ENCODE peak calls at places on chromosomes 6 and 20, in four cellular contexts. One of them, this sample, is unnamed.

GRCh38 chr20:20741067-20742045 is 28.9 kb upstream of the RALGAPA2 start:
- DNase-seq in heart left ventricle: no peak
- DNase-seq in esophagus squamous epithelium: no peak
- DNase-seq in colonic mucosa: no peak
- DNase-seq in this sample: no peak

GRCh38 chr20:34065260-34065659 is 46.8 kb downstream of the EIF2S2 start:
- DNase-seq in colonic mucosa: no peak
- DNase-seq in heart left ventricle: no peak
- DNase-seq in esophagus squamous epithelium: no peak
- DNase-seq in this sample: peak

GRCh38 chr6:35687658-35688604 is 784 bp downstream of the FKBP5 start:
- DNase-seq in colonic mucosa: peak
- DNase-seq in esophagus squamous epithelium: no peak
- DNase-seq in heart left ventricle: peak
- DNase-seq in this sample: peak

GRCh38 chr20:60271597-60271996 is 313.4 kb downstream of the CDH26 start:
- DNase-seq in colonic mucosa: no peak
- DNase-seq in esophagus squamous epithelium: no peak
- DNase-seq in heart left ventricle: no peak
- DNase-seq in this sample: no peak

GRCh38 chr20:9139106-9139808 is 70.4 kb downstream of the PLCB4 start:
- DNase-seq in esophagus squamous epithelium: no peak
- DNase-seq in heart left ventricle: no peak
- DNase-seq in colonic mucosa: no peak
- DNase-seq in this sample: no peak

GRCh38 chr6:163085861-163086562 is 328.5 kb upstream of the QKI start:
- DNase-seq in colonic mucosa: no peak
- DNase-seq in esophagus squamous epithelium: no peak
- DNase-seq in heart left ventricle: no peak
- DNase-seq in this sample: no peak

GRCh38 chr20:57400821-57401564 is 9.8 kb downstream of the RBM38 start:
- DNase-seq in colonic mucosa: no peak
- DNase-seq in esophagus squamous epithelium: no peak
- DNase-seq in heart left ventricle: peak
- DNase-seq in this sample: no peak

GRCh38 chr6:40779399-40779798 is 192.2 kb upstream of the LRFN2 start:
- DNase-seq in heart left ventricle: no peak
- DNase-seq in esophagus squamous epithelium: no peak
- DNase-seq in colonic mucosa: no peak
- DNase-seq in this sample: peak

GRCh38 chr6:81754906-81755305 is 2.4 kb upstream of the TENT5A start:
- DNase-seq in esophagus squamous epithelium: no peak
- DNase-seq in heart left ventricle: no peak
- DNase-seq in colonic mucosa: no peak
- DNase-seq in this sample: no peak

GRCh38 chr6:44627091-44627878 is 239.8 kb downstream of the CDC5L start:
- DNase-seq in esophagus squamous epithelium: no peak
- DNase-seq in colonic mucosa: peak
- DNase-seq in heart left ventricle: peak
- DNase-seq in this sample: no peak

GRCh38 chr6:77025824-77026223 is 437.5 kb downstream of the HTR1B start:
- DNase-seq in esophagus squamous epithelium: no peak
- DNase-seq in heart left ventricle: no peak
- DNase-seq in colonic mucosa: no peak
- DNase-seq in this sample: no peak

GRCh38 chr6:34468378-34468892 is 2.6 kb downstream of the PACSIN1 start:
- DNase-seq in heart left ventricle: no peak
- DNase-seq in esophagus squamous epithelium: no peak
- DNase-seq in colonic mucosa: no peak
- DNase-seq in this sample: no peak

GRCh38 chr6:73854998-73855718 is 159.2 kb downstream of the CD109 start:
- DNase-seq in esophagus squamous epithelium: no peak
- DNase-seq in heart left ventricle: no peak
- DNase-seq in colonic mucosa: peak
- DNase-seq in this sample: peak

GRCh38 chr6:120378582-120379220 is 955.6 kb downstream of the TBC1D32 start:
- DNase-seq in esophagus squamous epithelium: no peak
- DNase-seq in colonic mucosa: no peak
- DNase-seq in heart left ventricle: no peak
- DNase-seq in this sample: peak

GRCh38 chr6:169451065-169451840 is 197.6 kb upstream of the THBS2 start:
- DNase-seq in colonic mucosa: no peak
- DNase-seq in heart left ventricle: no peak
- DNase-seq in esophagus squamous epithelium: no peak
- DNase-seq in this sample: peak

GRCh38 chr6:14743465-14744211 is 502.2 kb upstream of the JARID2 start:
- DNase-seq in esophagus squamous epithelium: no peak
- DNase-seq in colonic mucosa: no peak
- DNase-seq in heart left ventricle: peak
- DNase-seq in this sample: peak

GRCh38 chr20:46221271-46221670 is 87.0 kb downstream of the CDH22 start:
- DNase-seq in esophagus squamous epithelium: no peak
- DNase-seq in colonic mucosa: no peak
- DNase-seq in heart left ventricle: no peak
- DNase-seq in this sample: no peak

GRCh38 chr6:136783021-136783420 is 9.3 kb downstream of the MAP3K5 start:
- DNase-seq in esophagus squamous epithelium: no peak
- DNase-seq in colonic mucosa: no peak
- DNase-seq in heart left ventricle: no peak
- DNase-seq in this sample: no peak

GRCh38 chr6:150006961-150007464 is 18.3 kb downstream of the RAET1L start:
- DNase-seq in heart left ventricle: no peak
- DNase-seq in esophagus squamous epithelium: no peak
- DNase-seq in colonic mucosa: no peak
- DNase-seq in this sample: peak

DNA sequence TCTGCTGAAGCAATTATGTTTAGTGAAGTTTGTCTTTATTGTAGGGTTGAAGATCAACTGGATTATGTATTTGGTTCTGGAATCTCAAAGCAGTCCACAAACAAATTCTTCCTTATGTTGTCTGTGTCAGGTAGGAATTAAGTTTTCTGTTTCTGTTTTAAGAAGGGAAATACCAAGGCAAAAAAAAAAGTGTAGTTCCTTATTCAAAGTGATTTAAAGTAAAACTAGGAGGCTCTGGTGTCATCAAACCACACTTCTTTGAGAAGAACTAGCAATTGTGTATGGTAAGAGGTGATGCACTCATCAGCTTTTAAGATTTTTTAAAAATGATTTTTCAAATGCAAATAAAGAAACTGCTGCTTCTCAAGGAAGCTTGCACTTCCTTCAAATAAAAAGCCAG is 1.9 kb downstream of the FAM135A start:
- DNase-seq in esophagus squamous epithelium: no peak
- DNase-seq in heart left ventricle: no peak
- DNase-seq in colonic mucosa: no peak
- DNase-seq in this sample: no peak
- H3K4me3 ChIP-seq in esophagus squamous epithelium: peak
- H3K4me3 ChIP-seq in heart left ventricle: peak
- H3K4me3 ChIP-seq in colonic mucosa: peak
- H3K4me3 ChIP-seq in this sample: no peak

GRCh38 chr20:728022-728944 is 40.0 kb downstream of the SLC52A3 start:
- DNase-seq in esophagus squamous epithelium: no peak
- DNase-seq in heart left ventricle: peak
- DNase-seq in colonic mucosa: peak
- DNase-seq in this sample: peak

GRCh38 chr20:733806-734205 is 34.5 kb downstream of the SLC52A3 start:
- DNase-seq in heart left ventricle: no peak
- DNase-seq in esophagus squamous epithelium: no peak
- DNase-seq in colonic mucosa: no peak
- DNase-seq in this sample: no peak

GRCh38 chr20:730005-730404 is 38.3 kb downstream of the SLC52A3 start:
- DNase-seq in esophagus squamous epithelium: no peak
- DNase-seq in heart left ventricle: no peak
- DNase-seq in colonic mucosa: no peak
- DNase-seq in this sample: no peak

GRCh38 chr20:732727-733126 is 35.6 kb downstream of the SLC52A3 start:
- DNase-seq in esophagus squamous epithelium: no peak
- DNase-seq in heart left ventricle: no peak
- DNase-seq in colonic mucosa: no peak
- DNase-seq in this sample: no peak

DNA sequence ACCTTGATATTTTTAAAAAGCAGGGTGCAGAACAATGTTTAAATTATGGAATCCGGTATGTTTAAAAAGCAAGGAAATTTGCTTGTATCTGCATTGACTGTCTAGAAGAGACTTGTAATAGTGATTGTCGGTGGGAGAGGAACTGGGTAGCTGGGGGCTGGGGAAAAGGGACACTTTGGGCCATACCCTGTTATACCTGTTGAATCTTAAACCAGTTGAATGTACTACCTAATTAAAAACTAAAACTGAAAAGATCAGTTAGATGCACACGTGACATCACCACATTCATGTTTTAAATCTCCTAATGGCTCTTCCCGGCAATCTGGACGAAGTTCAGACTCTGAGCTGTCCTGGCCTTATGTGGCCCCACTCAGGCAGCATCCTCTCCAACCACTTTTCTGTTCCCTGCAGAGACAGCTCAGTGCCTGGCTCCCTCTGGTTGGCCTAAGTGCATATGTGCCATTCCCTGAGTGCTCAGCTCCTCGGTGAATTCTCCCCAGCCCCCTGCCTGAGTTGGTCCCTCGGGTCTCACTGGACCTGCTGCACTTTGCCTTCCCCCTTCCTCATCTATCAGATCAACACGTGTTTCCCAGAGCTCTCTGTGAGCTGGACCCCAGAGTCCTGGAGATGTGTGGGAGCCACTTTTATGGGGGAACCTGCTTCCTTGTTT is 36.3 kb downstream of the SLC52A3 start:
- DNase-seq in heart left ventricle: no peak
- DNase-seq in colonic mucosa: no peak
- DNase-seq in esophagus squamous epithelium: no peak
- DNase-seq in this sample: no peak
- TF ChIP-seq CTCF in heart left ventricle: no peak
- TF ChIP-seq CTCF in colonic mucosa: no peak
- TF ChIP-seq CTCF in esophagus squamous epithelium: no peak
- TF ChIP-seq CTCF in this sample: no peak

DNA sequence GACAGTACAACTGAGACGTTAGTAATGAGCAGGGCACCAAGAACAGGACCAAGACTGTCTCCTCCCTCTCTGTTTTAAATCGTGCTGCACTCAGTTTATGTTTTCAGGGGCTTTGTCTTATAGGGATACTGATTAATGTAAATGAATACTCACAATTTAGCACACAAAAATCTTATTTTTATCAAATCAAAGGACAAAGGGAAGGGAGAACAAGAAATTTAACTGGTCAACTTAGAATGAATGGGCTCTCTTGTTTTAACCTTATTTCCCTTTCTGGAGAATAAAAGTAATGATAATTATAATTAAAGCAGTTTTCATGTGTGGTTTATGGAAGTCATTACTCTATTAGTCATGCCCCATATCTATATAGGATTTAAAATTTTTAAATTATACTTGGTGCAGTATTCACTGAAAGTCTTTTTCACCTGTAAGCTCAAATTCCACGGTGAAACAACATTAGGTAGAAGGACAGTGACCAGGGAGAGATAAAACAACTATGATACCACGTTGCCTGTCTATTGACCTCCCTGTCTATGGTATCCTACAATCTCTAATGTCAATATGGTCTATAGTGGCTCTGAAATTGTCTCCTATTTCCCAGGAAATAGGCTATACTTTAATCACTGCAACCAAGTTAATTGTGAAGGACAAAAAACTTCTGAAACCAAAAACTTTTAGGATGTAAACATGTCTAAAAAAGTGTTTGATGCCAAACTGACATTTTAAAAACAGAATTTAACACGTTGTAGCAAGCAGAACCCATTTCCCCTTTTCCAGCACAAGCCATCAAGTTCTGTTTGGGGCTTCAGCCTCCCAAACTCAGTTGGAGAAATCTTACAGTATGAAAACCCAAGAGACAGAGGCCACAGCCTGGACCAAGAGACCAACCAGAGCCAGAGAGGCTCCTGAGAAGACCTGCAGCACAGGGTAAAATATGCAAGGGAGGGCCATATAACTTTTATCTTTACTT is 15.0 kb downstream of the ELOVL5 start:
- DNase-seq in heart left ventricle: no peak
- DNase-seq in colonic mucosa: no peak
- DNase-seq in esophagus squamous epithelium: no peak
- DNase-seq in this sample: no peak
- H3K4me3 ChIP-seq in heart left ventricle: no peak
- H3K4me3 ChIP-seq in colonic mucosa: no peak
- H3K4me3 ChIP-seq in esophagus squamous epithelium: no peak
- H3K4me3 ChIP-seq in this sample: no peak

GRCh38 chr20:44389871-44390270 is 34.4 kb downstream of the HNF4A start:
- DNase-seq in esophagus squamous epithelium: no peak
- DNase-seq in colonic mucosa: no peak
- DNase-seq in heart left ventricle: no peak
- DNase-seq in this sample: no peak

GRCh38 chr20:44390280-44390679 is 34.8 kb downstream of the HNF4A start:
- DNase-seq in esophagus squamous epithelium: no peak
- DNase-seq in heart left ventricle: no peak
- DNase-seq in colonic mucosa: no peak
- DNase-seq in this sample: no peak

GRCh38 chr20:44393608-44394519 is 38.4 kb downstream of the HNF4A start:
- DNase-seq in esophagus squamous epithelium: no peak
- DNase-seq in heart left ventricle: no peak
- DNase-seq in colonic mucosa: no peak
- DNase-seq in this sample: no peak

GRCh38 chr20:44392776-44393607 is 37.5 kb downstream of the HNF4A start:
- DNase-seq in heart left ventricle: no peak
- DNase-seq in esophagus squamous epithelium: no peak
- DNase-seq in colonic mucosa: peak
- DNase-seq in this sample: no peak

DNA sequence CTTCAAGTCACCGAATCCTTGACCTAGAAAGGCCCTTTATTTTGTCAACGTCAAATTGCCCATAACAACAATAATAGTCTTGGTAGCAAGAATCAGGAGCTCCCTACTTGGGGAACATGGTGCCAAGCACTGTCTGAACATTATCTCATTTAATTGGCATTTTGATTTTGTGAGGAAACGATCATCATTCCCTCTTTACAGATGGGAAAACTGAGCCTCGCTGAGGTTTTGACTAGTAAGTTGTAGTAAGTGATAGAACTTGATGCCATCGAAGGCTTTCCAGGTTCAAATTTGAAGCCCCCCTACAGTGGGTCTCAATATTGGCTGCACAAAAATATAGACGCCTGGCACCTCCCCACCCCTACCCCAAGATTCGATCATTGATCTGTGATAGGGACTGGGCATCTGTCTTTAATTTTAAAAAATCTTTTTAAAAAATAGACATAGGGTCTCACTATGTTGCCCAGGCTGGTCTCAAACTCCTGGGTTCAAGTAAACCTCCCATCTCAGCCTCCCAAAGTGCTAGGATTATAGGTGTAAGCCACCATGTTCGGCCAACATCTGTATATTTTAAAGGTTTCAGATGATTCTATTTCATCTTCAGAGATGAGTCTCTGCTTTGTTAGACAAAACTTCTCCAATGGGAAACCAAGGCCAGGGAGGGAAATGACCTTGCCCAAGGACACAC is 36.7 kb downstream of the HNF4A start:
- DNase-seq in colonic mucosa: no peak
- DNase-seq in heart left ventricle: no peak
- DNase-seq in esophagus squamous epithelium: no peak
- DNase-seq in this sample: no peak
- TF ChIP-seq CTCF in colonic mucosa: no peak
- TF ChIP-seq CTCF in heart left ventricle: no peak
- TF ChIP-seq CTCF in esophagus squamous epithelium: no peak
- TF ChIP-seq CTCF in this sample: no peak

This sample was measured in fibroblast of pulmonary artery.